ENCODE peak calls at places on chromosomes 13 and 19, in ten cellular contexts. I is Peyer's patch, B is GM23248, M is fibroblast of lung, Q is OCI-LY7, E is IMR-90, C is aorta, V is heart right ventricle, W is neuronal stem cell, S is HCT116. T is an unnamed sample.

GRCh38 chr19:35264281-35265125 is 4.3 kb upstream of the USF2 start:
- DNase-seq in I (peak; percentile 45), B (no peak), M (no peak), Q (no peak), E (no peak), C (peak; percentile 44), V (no peak), W (no peak), S (no peak), T (no peak)

GRCh38 chr19:36149673-36150406 is 2.4 kb downstream of the COX7A1 start:
- DNase-seq in I (no peak), B (no peak), M (no peak), Q (no peak), E (no peak), C (no peak), V (no peak), W (no peak), S (no peak), T (no peak)

GRCh38 chr13:98599502-98600328 is 22.8 kb upstream of the STK24 start:
- DNase-seq in I (no peak), B (peak; percentile 29), M (no peak), Q (no peak), E (peak; percentile 9), C (no peak), V (no peak), W (peak; percentile 23), S (no peak), T (no peak)

GRCh38 chr19:52722062-52723005 is 12.5 kb downstream of the ZNF611 start:
- DNase-seq in I (no peak), B (peak; percentile 95), M (peak; percentile 86), Q (no peak), E (peak; percentile 93), C (no peak), V (no peak), W (no peak), S (no peak), T (peak; percentile 78)

GRCh38 chr19:1610579-1610978 is 5.3 kb upstream of the UQCR11 start:
- DNase-seq in I (no peak), B (no peak), M (no peak), Q (no peak), E (no peak), C (no peak), V (no peak), W (no peak), S (no peak), T (no peak)

GRCh38 chr19:54316746-54317107 is 3.8 kb upstream of the LILRA5 start:
- DNase-seq in I (no peak), B (peak; percentile 5), M (no peak), Q (peak; percentile 33), E (no peak), C (no peak), V (no peak), W (no peak), S (no peak), T (no peak)

GRCh38 chr13:101452519-101453485 is at the start of gene ITGBL1:
- DNase-seq in I (no peak), B (peak; percentile 76), M (peak; percentile 50), Q (no peak), E (peak; percentile 25), C (peak; percentile 80), V (no peak), W (no peak), S (no peak), T (no peak)

GRCh38 chr13:97385146-97385545 is 48.8 kb upstream of the RAP2A start:
- DNase-seq in I (no peak), B (peak; percentile 45), M (no peak), Q (no peak), E (peak; percentile 17), C (no peak), V (no peak), W (no peak), S (no peak), T (no peak)

GRCh38 chr19:16104722-16105121 is 7.0 kb upstream of the RAB8A start:
- DNase-seq in I (no peak), B (no peak), M (peak; percentile 36), Q (peak; percentile 40), E (no peak), C (no peak), V (no peak), W (no peak), S (no peak), T (no peak)

GRCh38 chr19:30385666-30386065 is 13.5 kb downstream of the ZNF536 start:
- DNase-seq in I (peak; percentile 24), B (no peak), M (no peak), Q (no peak), E (no peak), C (no peak), V (no peak), W (no peak), S (no peak), T (no peak)

GRCh38 chr13:97600438-97601080 is 166.6 kb downstream of the RAP2A start:
- DNase-seq in I (no peak), B (peak; percentile 69), M (peak; percentile 86), Q (no peak), E (peak; percentile 80), C (no peak), V (no peak), W (no peak), S (no peak), T (peak; percentile 36)

GRCh38 chr19:4639531-4640246 is 373 bp downstream of the TNFAIP8L1 start:
- DNase-seq in I (peak; percentile 63), B (no peak), M (no peak), Q (no peak), E (no peak), C (no peak), V (peak; percentile 37), W (no peak), S (no peak), T (no peak)

GRCh38 chr13:54799621-54800226 is 1771.1 kb downstream of the OLFM4 start:
- DNase-seq in I (no peak), B (no peak), M (no peak), Q (no peak), E (no peak), C (no peak), V (no peak), W (no peak), S (no peak), T (no peak)

GRCh38 chr13:29520671-29521070 is 74.8 kb downstream of the SLC7A1 start:
- DNase-seq in I (no peak), B (peak; percentile 88), M (peak; percentile 49), Q (no peak), E (peak; percentile 55), C (peak; percentile 44), V (no peak), W (no peak), S (no peak), T (peak; percentile 18)

DNA sequence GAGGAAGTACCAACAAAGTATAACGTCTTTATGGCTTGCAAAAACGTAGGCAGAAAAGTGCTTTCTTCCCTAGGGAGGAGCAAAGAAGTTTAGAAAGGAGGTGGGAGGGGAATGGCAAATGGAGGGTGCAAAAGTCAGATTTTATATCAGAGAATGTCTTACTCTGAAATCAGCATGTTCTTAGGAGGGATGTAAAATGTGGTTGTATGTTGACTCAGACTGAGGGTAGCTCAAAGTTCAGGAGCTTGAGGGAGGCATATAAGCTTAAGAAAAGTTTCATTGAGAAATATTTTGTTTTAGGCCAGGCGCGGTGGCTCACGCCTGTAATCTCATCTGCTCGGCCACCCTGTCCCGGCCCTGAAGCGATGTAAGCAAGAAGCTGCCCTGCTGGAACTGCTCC is 1.7 kb downstream of the ZNF90 start:
- DNase-seq in I (no peak), B (peak; percentile 14), M (peak; percentile 40), Q (no peak), E (no peak), C (no peak), V (no peak), W (no peak), S (no peak), T (no peak)
- H3K4me3 ChIP-seq in I (no peak overlapping the region), B (peak overlapping the region; percentile 94), M (peak overlapping the region; percentile 47), Q (peak overlapping the region; percentile 80), E (no peak overlapping the region), C (no peak overlapping the region), V (peak overlapping the region; percentile 77), W (peak overlapping the region; percentile 65), S (no peak overlapping the region), T (peak overlapping the region; percentile 68)

GRCh38 chr13:27442797-27443196 is 7.6 kb downstream of the MTIF3 start:
- DNase-seq in I (peak; percentile 64), B (no peak), M (no peak), Q (no peak), E (no peak), C (no peak), V (no peak), W (no peak), S (no peak), T (no peak)

GRCh38 chr13:27446986-27447583 is 3.3 kb downstream of the MTIF3 start:
- DNase-seq in I (no peak), B (no peak), M (no peak), Q (peak; percentile 79), E (no peak), C (no peak), V (no peak), W (no peak), S (no peak), T (no peak)

GRCh38 chr13:27440408-27440807 is 10.0 kb downstream of the MTIF3 start:
- DNase-seq in I (no peak), B (no peak), M (no peak), Q (peak; percentile 17), E (no peak), C (no peak), V (no peak), W (no peak), S (no peak), T (no peak)

GRCh38 chr13:27437126-27437525 is 12.7 kb downstream of the GTF3A start:
- DNase-seq in I (no peak), B (no peak), M (no peak), Q (no peak), E (no peak), C (no peak), V (no peak), W (no peak), S (no peak), T (no peak)

GRCh38 chr13:27442071-27442647 is 8.2 kb downstream of the MTIF3 start:
- DNase-seq in I (peak; percentile 61), B (no peak), M (no peak), Q (no peak), E (no peak), C (no peak), V (no peak), W (no peak), S (no peak), T (no peak)
- H3K27ac ChIP-seq in I (peak overlapping the region; percentile 89), B (no peak overlapping the region), M (no peak overlapping the region), Q (no peak overlapping the region), E (no peak overlapping the region), C (no peak overlapping the region), V (no peak overlapping the region), W (no peak overlapping the region), S (no peak overlapping the region), T (no peak overlapping the region)

DNA sequence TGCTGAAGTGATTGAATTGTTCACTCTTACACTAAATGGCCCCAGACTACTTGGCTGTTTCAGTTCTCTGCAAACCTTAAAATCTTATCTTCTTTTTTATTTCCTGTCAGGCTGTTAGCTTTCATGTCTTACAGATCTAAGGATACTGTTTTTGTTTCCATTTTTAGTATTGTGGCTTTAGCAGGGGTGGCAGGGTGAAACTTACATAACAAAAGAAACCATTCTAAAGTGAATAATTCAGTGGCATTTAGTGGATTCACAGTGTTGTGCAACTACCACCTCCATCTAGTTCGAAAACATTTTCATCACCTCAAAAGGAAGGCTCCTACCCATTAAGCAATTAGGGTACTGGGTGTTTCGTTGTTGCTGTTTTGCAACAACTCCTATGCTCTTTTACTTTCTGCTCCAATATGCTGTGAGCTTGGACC is 19.8 kb downstream of the TMEM272 start:
- DNase-seq in I (no peak), B (peak; percentile 48), M (no peak), Q (peak; percentile 72), E (no peak), C (no peak), V (no peak), W (no peak), S (no peak), T (no peak)
- H3K4me3 ChIP-seq in I (no peak overlapping the region), B (no peak overlapping the region), M (no peak overlapping the region), Q (peak overlapping the region; percentile 25), E (no peak overlapping the region), C (no peak overlapping the region), V (no peak overlapping the region), W (no peak overlapping the region), S (no peak overlapping the region), T (no peak overlapping the region)

GRCh38 chr19:10737680-10738079 is 19.8 kb downstream of the DNM2 start:
- DNase-seq in I (no peak), B (no peak), M (no peak), Q (peak; percentile 18), E (no peak), C (no peak), V (no peak), W (no peak), S (no peak), T (no peak)
- H3K27ac ChIP-seq in I (peak overlapping the region; percentile 82), B (no peak overlapping the region), M (no peak overlapping the region), Q (peak overlapping the region; percentile 15), E (no peak overlapping the region), C (no peak overlapping the region), V (peak overlapping the region; percentile 41), W (no peak overlapping the region), S (peak overlapping the region; percentile 47), T (no peak overlapping the region)

T was measured in AG04450.